ENCODE peak calls at places on chromosomes 11 and 22, in eight cellular contexts. V is GM23338; Q is AG04450; U is mesendoderm; L is CD4-positive, alpha-beta memory T cell; X is heart left ventricle; N is testis; W is sigmoid colon. F is an unnamed sample.

GRCh38 chr11:95832763-95833162 is 42.5 kb downstream of the CEP57 start:
- DNase-seq in W (no peak), X (no peak), L (no peak), Q (peak), U (no peak), N (no peak), V (no peak), F (no peak)

GRCh38 chr11:250740-251299 is 14.0 kb downstream of the PSMD13 start:
- DNase-seq in Q (no peak), L (peak), N (peak), V (peak), X (peak), U (peak), W (peak), F (no peak)

GRCh38 chr11:79794484-79795393 is 353.9 kb upstream of the TENM4 start:
- DNase-seq in V (peak), L (no peak), Q (no peak), U (peak), X (no peak), N (peak), W (no peak), F (no peak)

GRCh38 chr11:102564110-102564509 is 33.6 kb upstream of the MMP7 start:
- DNase-seq in N (no peak), V (no peak), W (no peak), X (no peak), Q (peak), L (no peak), U (no peak), F (no peak)

GRCh38 chr11:2475151-2475918 is 30.5 kb downstream of the KCNQ1 start:
- DNase-seq in U (no peak), Q (no peak), X (no peak), L (no peak), W (no peak), N (no peak), V (no peak), F (no peak)

GRCh38 chr22:25282346-25282670 is 62.9 kb downstream of the CRYBB2 start:
- DNase-seq in V (peak), Q (no peak), W (no peak), X (no peak), U (peak), L (no peak), N (peak), F (no peak)

GRCh38 chr11:2268911-2269600 is 1.3 kb downstream of the ASCL2 start:
- DNase-seq in V (peak), W (no peak), L (peak), N (peak), X (peak), Q (no peak), U (peak), F (no peak)

GRCh38 chr11:104275992-104276391 is 112.0 kb upstream of the PDGFD start:
- DNase-seq in Q (no peak), V (peak), N (no peak), X (no peak), U (peak), W (no peak), L (no peak), F (no peak)

GRCh38 chr11:8090756-8091155 is 9.7 kb downstream of the TUB start:
- DNase-seq in L (no peak), N (peak), U (peak), W (peak), X (no peak), V (peak), Q (no peak), F (no peak)

GRCh38 chr11:68099474-68100405 is 21.4 kb downstream of the CHKA start:
- DNase-seq in Q (no peak), L (no peak), U (peak), X (no peak), W (no peak), N (no peak), V (peak), F (no peak)

GRCh38 chr11:11966354-11966741 is 42.1 kb downstream of the DKK3 start:
- DNase-seq in W (no peak), N (no peak), X (no peak), V (no peak), L (no peak), U (no peak), Q (no peak), F (peak)

GRCh38 chr11:118247041-118247440 is 5.1 kb downstream of the MPZL3 start:
- DNase-seq in Q (no peak), U (no peak), W (no peak), N (no peak), X (no peak), V (no peak), L (no peak), F (no peak)

GRCh38 chr11:115290479-115291390 is 213.5 kb downstream of the CADM1 start:
- DNase-seq in U (no peak), N (no peak), X (no peak), V (no peak), L (no peak), W (no peak), Q (no peak), F (no peak)

GRCh38 chr11:9462172-9462799 is 1.5 kb downstream of the ZNF143 start:
- DNase-seq in L (no peak), W (no peak), V (peak), N (no peak), U (peak), Q (no peak), X (no peak), F (no peak)

GRCh38 chr22:27107824-27108223 is 450.4 kb downstream of the MIAT start:
- DNase-seq in V (no peak), N (peak), W (peak), X (peak), Q (no peak), L (no peak), U (peak), F (no peak)

GRCh38 chr11:58334708-58335107 is 24.2 kb downstream of the OR5B17 start:
- DNase-seq in N (no peak), W (no peak), V (no peak), L (no peak), Q (peak), U (peak), X (no peak), F (no peak)

GRCh38 chr22:19097518-19097917 is 24.7 kb downstream of the DGCR2 start:
- DNase-seq in V (no peak), U (no peak), N (no peak), L (no peak), Q (no peak), W (peak), X (no peak), F (no peak)

GRCh38 chr11:120102050-120102861 is 35.7 kb downstream of the TRIM29 start:
- DNase-seq in N (no peak), V (no peak), W (no peak), U (no peak), Q (no peak), L (no peak), X (no peak), F (no peak)

GRCh38 chr11:117045196-117045595 is 53.0 kb downstream of the SIK3 start:
- DNase-seq in X (no peak), Q (peak), U (no peak), N (no peak), L (no peak), W (no peak), V (peak), F (no peak)

GRCh38 chr11:19311306-19312030 is 70.7 kb upstream of the E2F8 start:
- DNase-seq in Q (peak), V (peak), X (peak), U (peak), L (no peak), N (peak), W (peak), F (peak)

GRCh38 chr11:64610596-64610995 is 19.6 kb downstream of the SLC22A12 start:
- DNase-seq in N (no peak), W (no peak), V (no peak), Q (no peak), X (peak), L (no peak), U (no peak), F (no peak)

DNA sequence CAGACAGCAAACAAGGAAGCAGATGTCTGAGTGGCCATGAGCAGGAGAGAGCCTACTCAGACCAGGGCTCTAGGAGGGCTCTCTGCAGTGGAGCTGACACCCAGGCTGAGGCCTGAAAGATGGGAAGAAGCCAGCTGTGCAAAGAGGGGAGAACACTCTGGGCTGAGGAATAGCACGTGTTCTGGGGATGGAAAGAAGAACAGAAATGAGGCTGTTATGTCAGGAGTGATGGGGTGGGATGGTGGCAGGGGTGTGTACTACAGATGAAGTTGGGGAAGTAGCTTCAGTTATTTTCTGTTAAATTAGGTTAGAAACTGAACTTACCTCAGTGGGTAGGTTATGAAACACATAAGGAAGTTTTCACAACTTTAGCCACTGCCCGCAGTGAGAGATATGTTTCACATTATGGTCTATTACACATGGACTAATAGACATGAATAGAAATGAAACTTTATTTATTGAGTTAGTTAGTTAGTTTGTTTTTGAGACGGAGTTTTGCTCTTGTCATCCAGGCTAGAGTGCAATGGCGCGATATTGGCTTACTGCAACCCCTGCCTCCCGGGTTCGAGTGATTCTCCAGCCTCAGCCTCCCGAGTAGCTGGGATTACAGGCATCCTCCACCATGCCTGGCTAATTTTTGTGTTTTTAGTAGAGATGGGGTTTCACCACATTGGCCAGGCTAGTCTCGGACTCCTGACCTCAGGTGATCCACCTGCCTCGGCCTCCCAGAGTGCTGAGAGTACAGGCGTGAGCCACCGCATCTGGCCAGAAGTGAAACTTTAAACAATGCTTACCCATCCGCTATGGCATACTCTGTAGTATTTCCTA is 7.8 kb downstream of the DCPS start:
- DNase-seq in V (no peak), Q (no peak), N (no peak), L (no peak), U (no peak), W (peak), X (no peak), F (no peak)
- H3K27ac ChIP-seq in V (no peak), Q (no peak), N (no peak), L (no peak), U (no peak), W (no peak), X (no peak), F (no peak)

GRCh38 chr11:17098632-17099031 is 21.2 kb upstream of the RPS13 start:
- DNase-seq in W (no peak), U (no peak), V (no peak), L (no peak), Q (no peak), N (no peak), X (no peak), F (no peak)
- H3K27ac ChIP-seq in W (no peak), U (no peak), V (no peak), L (no peak), Q (no peak), N (no peak), X (no peak), F (no peak)

DNA sequence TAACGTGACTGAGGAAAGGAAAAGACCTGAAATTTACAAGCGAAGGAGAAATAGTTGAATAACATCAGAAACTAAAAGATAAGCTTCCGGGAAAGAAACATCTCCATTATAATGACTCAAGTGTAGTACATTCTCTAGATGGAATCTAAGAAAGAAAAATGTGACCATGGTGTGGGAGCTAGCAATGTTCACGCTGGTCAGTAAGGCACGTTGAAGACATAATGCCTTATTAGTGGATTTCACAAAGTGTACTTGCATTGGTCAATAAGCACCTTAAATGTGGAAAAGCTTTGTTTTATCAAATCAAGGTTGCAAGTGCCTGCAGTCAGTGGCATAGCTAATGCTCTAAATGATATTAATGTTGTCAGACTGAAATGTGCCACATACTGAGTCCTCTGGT is 2.8 kb upstream of the LARGE1 start:
- DNase-seq in X (no peak), V (no peak), Q (no peak), U (no peak), L (no peak), N (no peak), W (no peak), F (no peak)
- H3K27ac ChIP-seq in X (peak), V (peak), Q (no peak), U (no peak), L (no peak), N (no peak), W (peak), F (no peak)

DNA sequence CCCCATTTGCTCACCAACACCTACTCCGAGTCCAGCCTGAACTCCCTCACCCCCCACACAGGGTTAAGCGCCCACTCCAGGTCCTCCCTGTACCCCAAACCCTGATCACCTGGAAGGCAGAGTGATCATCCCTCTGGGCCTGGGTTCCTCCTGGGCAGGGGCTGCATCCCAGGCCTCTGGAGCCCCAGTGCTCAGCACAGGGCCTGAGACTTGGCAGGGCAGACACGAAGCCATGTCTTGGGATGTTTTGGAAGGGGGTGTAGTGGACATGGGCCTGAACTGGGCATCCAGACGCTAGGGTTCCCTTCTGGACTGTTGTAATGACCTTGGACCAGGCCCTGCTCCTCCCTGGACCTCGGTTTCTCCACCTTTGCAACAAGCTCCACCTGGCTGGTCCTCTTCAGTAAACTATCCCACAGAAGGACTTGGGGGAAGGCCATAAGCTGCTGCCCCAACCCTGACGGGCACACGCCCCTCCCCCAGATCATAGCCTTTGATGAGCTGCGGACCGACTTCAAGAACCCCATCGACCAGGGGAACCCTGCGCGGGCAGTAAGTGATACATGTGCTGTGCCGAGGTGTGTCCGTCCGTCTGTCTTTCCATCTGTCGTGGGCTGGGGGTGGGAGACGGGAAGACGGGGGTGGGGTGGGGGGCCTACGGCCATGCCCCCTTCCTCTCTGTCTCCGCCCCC is 3.9 kb downstream of the CNIH2 start:
- DNase-seq in U (no peak), V (no peak), L (no peak), N (no peak), Q (no peak), X (no peak), W (no peak), F (no peak)
- H3K27ac ChIP-seq in U (no peak), V (no peak), L (peak), N (no peak), Q (no peak), X (no peak), W (no peak), F (peak)